ENCODE peak calls at places on chromosomes 7 and 10, in five cellular contexts. T is Calu3, I is HCT116, V is germinal center, U is mucosa of descending colon. N is an unnamed sample.

GRCh38 chr10:50375051-50375452 is 123.7 kb upstream of the ASAH2 start:
- DNase-seq in V (no peak), I (no peak), U (no peak), T (peak), N (no peak)

GRCh38 chr10:44995581-44995913 is 5.2 kb upstream of the ZNF22 start:
- DNase-seq in U (no peak), T (no peak), V (no peak), I (no peak), N (no peak)

GRCh38 chr7:113076703-113077102 is 9.9 kb downstream of the GPR85 start:
- DNase-seq in T (no peak), U (no peak), I (no peak), V (no peak), N (no peak)

GRCh38 chr10:24762161-24762924 is 38.7 kb upstream of the ARHGAP21 start:
- DNase-seq in V (no peak), I (no peak), T (no peak), U (no peak), N (no peak)

GRCh38 chr10:6583447-6583846 is 3.4 kb upstream of the PRKCQ start:
- DNase-seq in U (peak), I (no peak), T (no peak), V (no peak), N (no peak)

GRCh38 chr7:32891046-32891799 is at the start of gene KBTBD2:
- DNase-seq in V (peak), I (peak), T (peak), U (peak), N (no peak)

GRCh38 chr10:22599636-22600228 is 114.6 kb downstream of the PIP4K2A start:
- DNase-seq in I (no peak), U (no peak), V (no peak), T (no peak), N (no peak)

GRCh38 chr7:141737118-141737835 is 881 bp upstream of the SSBP1 start:
- DNase-seq in V (no peak), I (no peak), T (peak), U (peak), N (no peak)

GRCh38 chr7:56105508-56105907 is 768 bp downstream of the CHCHD2 start:
- DNase-seq in V (no peak), I (peak), T (peak), U (peak), N (peak)

GRCh38 chr7:131649003-131649541 is 92.6 kb upstream of the PODXL start:
- DNase-seq in I (no peak), U (no peak), T (no peak), V (no peak), N (no peak)

GRCh38 chr10:124717911-124718734 is 26.1 kb downstream of the FAM53B start:
- DNase-seq in I (no peak), V (peak), T (peak), U (no peak), N (peak)

GRCh38 chr10:51176976-51177690 is 102.8 kb downstream of the PRKG1 start:
- DNase-seq in U (no peak), T (no peak), V (no peak), I (no peak), N (no peak)

GRCh38 chr10:30219977-30220751 is 128.9 kb downstream of the MTPAP start:
- DNase-seq in V (no peak), U (no peak), T (peak), I (no peak), N (no peak)

GRCh38 chr7:143216151-143216550 is 5.7 kb upstream of the TAS2R40 start:
- DNase-seq in T (no peak), U (no peak), V (no peak), I (no peak), N (no peak)

GRCh38 chr10:17375936-17376584 is 78.3 kb downstream of the ST8SIA6 start:
- DNase-seq in V (peak), U (no peak), T (peak), I (no peak), N (no peak)

GRCh38 chr10:117886766-117887165 is 160.0 kb downstream of the RAB11FIP2 start:
- DNase-seq in V (no peak), U (no peak), I (no peak), T (no peak), N (no peak)

GRCh38 chr7:107693396-107693795 is 32.8 kb downstream of the SLC26A4 start:
- DNase-seq in V (no peak), T (no peak), U (no peak), I (no peak), N (no peak)

GRCh38 chr7:55100172-55100961 is 81.5 kb downstream of the EGFR start:
- DNase-seq in I (no peak), V (no peak), T (no peak), U (peak), N (no peak)

GRCh38 chr7:45579386-45579785 is 5.2 kb downstream of the ADCY1 start:
- DNase-seq in I (no peak), T (no peak), V (no peak), U (no peak), N (no peak)

GRCh38 chr7:120825576-120825975 is 32.4 kb downstream of the TSPAN12 start:
- DNase-seq in T (no peak), I (no peak), V (no peak), U (no peak), N (no peak)

GRCh38 chr7:11232462-11232861 is 258.8 kb downstream of the PHF14 start:
- DNase-seq in V (no peak), T (no peak), U (no peak), I (no peak), N (no peak)

GRCh38 chr7:47905071-47905920 is 43.0 kb downstream of the PKD1L1 start:
- DNase-seq in I (no peak), U (no peak), T (no peak), V (no peak), N (no peak)

GRCh38 chr10:46232666-46233065 is 54.1 kb upstream of the ANTXRL start:
- DNase-seq in U (no peak), T (no peak), V (no peak), I (no peak), N (no peak)

GRCh38 chr7:37694208-37695080 is 10.9 kb downstream of the GPR141 start:
- DNase-seq in U (no peak), V (no peak), T (no peak), I (no peak), N (no peak)

GRCh38 chr10:132157101-132157500 is 29.6 kb upstream of the DPYSL4 start:
- DNase-seq in I (no peak), U (no peak), T (no peak), V (no peak), N (no peak)